ENCODE peak calls at places on chromosome 22, in nine cellular contexts. L, E, H, P, Z, X, V, G and S are unnamed samples.

GRCh38 chr22:42688914-42689275 is 31.8 kb downstream of the A4GALT start:
- DNase-seq in L (no peak), E (no peak), H (no peak), P (peak), Z (no peak), X (no peak), V (no peak), G (no peak), S (no peak)

GRCh38 chr22:23787600-23787896 is 782 bp downstream of the SMARCB1 start:
- DNase-seq in L (no peak), E (no peak), H (no peak), P (no peak), Z (no peak), X (no peak), V (no peak), G (no peak), S (no peak)

GRCh38 chr22:46963672-46964545 is 201.5 kb downstream of the TBC1D22A start:
- DNase-seq in L (no peak), E (no peak), H (peak), P (peak), Z (no peak), X (no peak), V (no peak), G (no peak), S (no peak)

GRCh38 chr22:19404676-19405075 is 26.9 kb downstream of the HIRA start:
- DNase-seq in L (no peak), E (no peak), H (no peak), P (no peak), Z (no peak), X (no peak), V (no peak), G (no peak), S (no peak)

GRCh38 chr22:39729141-39729934 is 158.8 kb downstream of the CACNA1I start:
- DNase-seq in L (no peak), E (no peak), H (no peak), P (no peak), Z (no peak), X (no peak), V (no peak), G (no peak), S (peak)

GRCh38 chr22:24950272-24950902 is 2.1 kb upstream of the KIAA1671 start:
- DNase-seq in L (no peak), E (no peak), H (no peak), P (no peak), Z (no peak), X (no peak), V (no peak), G (no peak), S (no peak)

GRCh38 chr22:47515384-47516125 is 753.1 kb downstream of the TBC1D22A start:
- DNase-seq in L (no peak), E (no peak), H (no peak), P (no peak), Z (no peak), X (no peak), V (no peak), G (no peak), S (no peak)

GRCh38 chr22:22219140-22219996 is 25.2 kb upstream of the VPREB1 start:
- DNase-seq in L (no peak), E (no peak), H (no peak), P (no peak), Z (no peak), X (no peak), V (no peak), G (no peak), S (no peak)

GRCh38 chr22:23704062-23704461 is 13.2 kb downstream of the RGL4 start:
- DNase-seq in L (no peak), E (no peak), H (no peak), P (no peak), Z (no peak), X (no peak), V (no peak), G (no peak), S (no peak)

GRCh38 chr22:49517211-49517610 is 310.5 kb downstream of the BRD1 start:
- DNase-seq in L (no peak), E (no peak), H (no peak), P (no peak), Z (no peak), X (no peak), V (no peak), G (no peak), S (no peak)

GRCh38 chr22:21650823-21651520 is 8.9 kb downstream of the SDF2L1 start:
- DNase-seq in L (no peak), E (no peak), H (no peak), P (no peak), Z (no peak), X (no peak), V (no peak), G (no peak), S (no peak)

GRCh38 chr22:21446827-21447690 is 20.1 kb upstream of the TMEM191C start:
- DNase-seq in L (peak), E (no peak), H (peak), P (no peak), Z (no peak), X (no peak), V (no peak), G (no peak), S (no peak)

GRCh38 chr22:23179381-23180294 is 671 bp upstream of the BCR start:
- DNase-seq in L (peak), E (no peak), H (peak), P (peak), Z (no peak), X (peak), V (peak), G (no peak), S (no peak)

GRCh38 chr22:37197451-37198289 is 9.6 kb upstream of the C1QTNF6 start:
- DNase-seq in L (peak), E (no peak), H (peak), P (peak), Z (peak), X (no peak), V (peak), G (no peak), S (no peak)

GRCh38 chr22:20400606-20401375 is 6.8 kb downstream of the ZNF74 start:
- DNase-seq in L (no peak), E (no peak), H (no peak), P (no peak), Z (no peak), X (no peak), V (no peak), G (no peak), S (no peak)

GRCh38 chr22:31857247-31857646 is 87.1 kb upstream of the YWHAH start:
- DNase-seq in L (no peak), E (no peak), H (no peak), P (no peak), Z (no peak), X (no peak), V (no peak), G (no peak), S (no peak)

GRCh38 chr22:25110846-25111578 is 88.6 kb upstream of the CRYBB3 start:
- DNase-seq in L (peak), E (peak), H (peak), P (peak), Z (peak), X (peak), V (peak), G (peak), S (peak)

GRCh38 chr22:20380486-20380885 is 13.5 kb upstream of the ZNF74 start:
- DNase-seq in L (no peak), E (no peak), H (no peak), P (no peak), Z (no peak), X (no peak), V (no peak), G (no peak), S (no peak)

GRCh38 chr22:31764785-31765184 is 11.0 kb downstream of the DEPDC5 start:
- DNase-seq in L (no peak), E (no peak), H (no peak), P (no peak), Z (no peak), X (no peak), V (no peak), G (no peak), S (no peak)

GRCh38 chr22:43821606-43822425 is 9.7 kb upstream of the EFCAB6 start:
- DNase-seq in L (no peak), E (no peak), H (no peak), P (no peak), Z (no peak), X (no peak), V (no peak), G (no peak), S (no peak)

GRCh38 chr22:20807315-20807752 is 33.4 kb downstream of the SERPIND1 start:
- DNase-seq in L (no peak), E (no peak), H (no peak), P (no peak), Z (no peak), X (no peak), V (no peak), G (peak), S (no peak)

GRCh38 chr22:33380789-33381530 is 322.8 kb upstream of the SYN3 start:
- DNase-seq in L (no peak), E (no peak), H (no peak), P (no peak), Z (no peak), X (no peak), V (no peak), G (peak), S (no peak)

GRCh38 chr22:49323751-49324415 is 503.8 kb downstream of the BRD1 start:
- DNase-seq in L (no peak), E (peak), H (no peak), P (peak), Z (no peak), X (peak), V (no peak), G (no peak), S (no peak)

GRCh38 chr22:19878461-19879247 is 24.0 kb upstream of the GNB1L start:
- DNase-seq in L (no peak), E (no peak), H (peak), P (peak), Z (no peak), X (peak), V (no peak), G (no peak), S (no peak)

GRCh38 chr22:43085658-43086606 is 3.3 kb downstream of the TTLL1 start:
- DNase-seq in L (no peak), E (no peak), H (no peak), P (no peak), Z (no peak), X (no peak), V (no peak), G (no peak), S (no peak)

GRCh38 chr22:24986816-24987215 is 34.3 kb downstream of the KIAA1671 start:
- DNase-seq in L (no peak), E (no peak), H (no peak), P (no peak), Z (no peak), X (no peak), V (no peak), G (no peak), S (no peak)

GRCh38 chr22:31897842-31898241 is 46.5 kb upstream of the YWHAH start:
- DNase-seq in L (no peak), E (no peak), H (no peak), P (no peak), Z (no peak), X (no peak), V (no peak), G (no peak), S (no peak)

GRCh38 chr22:21837184-21837979 is 30.1 kb downstream of the MAPK1 start:
- DNase-seq in L (no peak), E (no peak), H (no peak), P (no peak), Z (no peak), X (no peak), V (no peak), G (peak), S (no peak)

GRCh38 chr22:36461665-36462474 is 19.6 kb downstream of the TXN2 start:
- DNase-seq in L (peak), E (no peak), H (peak), P (peak), Z (peak), X (peak), V (no peak), G (no peak), S (no peak)

GRCh38 chr22:20799449-20799848 is 25.5 kb downstream of the SERPIND1 start:
- DNase-seq in L (no peak), E (no peak), H (no peak), P (no peak), Z (no peak), X (no peak), V (no peak), G (no peak), S (no peak)

GRCh38 chr22:49229483-49230193 is 598.0 kb downstream of the BRD1 start:
- DNase-seq in L (no peak), E (no peak), H (no peak), P (no peak), Z (no peak), X (peak), V (no peak), G (no peak), S (no peak)

GRCh38 chr22:50577987-50578775 is at the start of gene CPT1B:
- DNase-seq in L (no peak), E (no peak), H (no peak), P (peak), Z (no peak), X (no peak), V (no peak), G (no peak), S (no peak)

GRCh38 chr22:35459423-35459894 is 59.5 kb downstream of the MCM5 start:
- DNase-seq in L (no peak), E (no peak), H (no peak), P (peak), Z (no peak), X (no peak), V (no peak), G (no peak), S (no peak)
- TF ChIP-seq CTCF in L (no peak), E (no peak), H (no peak), P (no peak), Z (no peak), X (no peak), V (no peak), G (no peak), S (no peak)

GRCh38 chr22:27809226-27809625 is 7.7 kb upstream of the MN1 start:
- DNase-seq in L (no peak), E (no peak), H (no peak), P (no peak), Z (no peak), X (no peak), V (no peak), G (no peak), S (no peak)
- TF ChIP-seq CTCF in L (no peak), E (no peak), H (no peak), P (no peak), Z (no peak), X (no peak), V (no peak), G (no peak), S (no peak)

GRCh38 chr22:26435327-26436093 is 6.5 kb downstream of the ASPHD2 start:
- DNase-seq in L (no peak), E (no peak), H (no peak), P (no peak), Z (no peak), X (no peak), V (no peak), G (no peak), S (no peak)

GRCh38 chr22:26436903-26437515 is 7.9 kb downstream of the ASPHD2 start:
- DNase-seq in L (no peak), E (no peak), H (no peak), P (no peak), Z (no peak), X (no peak), V (no peak), G (no peak), S (no peak)

GRCh38 chr22:26433805-26434204 is 4.7 kb downstream of the ASPHD2 start:
- DNase-seq in L (no peak), E (no peak), H (no peak), P (no peak), Z (no peak), X (no peak), V (no peak), G (no peak), S (no peak)

GRCh38 chr22:26439559-26439958 is 10.5 kb downstream of the ASPHD2 start:
- DNase-seq in L (no peak), E (no peak), H (no peak), P (no peak), Z (no peak), X (no peak), V (no peak), G (no peak), S (no peak)

GRCh38 chr22:26438006-26438405 is 8.9 kb downstream of the ASPHD2 start:
- DNase-seq in L (no peak), E (no peak), H (no peak), P (no peak), Z (no peak), X (no peak), V (no peak), G (no peak), S (no peak)
- TF ChIP-seq CTCF in L (no peak), E (no peak), H (no peak), P (no peak), Z (no peak), X (no peak), V (no peak), G (no peak), S (no peak)

GRCh38 chr22:41650821-41651220 is 29.7 kb downstream of the XRCC6 start:
- DNase-seq in L (peak), E (no peak), H (no peak), P (no peak), Z (no peak), X (no peak), V (no peak), G (no peak), S (no peak)

GRCh38 chr22:41656515-41656914 is 32.2 kb downstream of the SNU13 start:
- DNase-seq in L (no peak), E (no peak), H (no peak), P (no peak), Z (no peak), X (no peak), V (no peak), G (no peak), S (no peak)

GRCh38 chr22:41657709-41658108 is 31.0 kb downstream of the SNU13 start:
- DNase-seq in L (no peak), E (no peak), H (no peak), P (no peak), Z (no peak), X (no peak), V (no peak), G (no peak), S (no peak)

GRCh38 chr22:41650229-41650628 is 29.1 kb downstream of the XRCC6 start:
- DNase-seq in L (no peak), E (no peak), H (no peak), P (no peak), Z (no peak), X (no peak), V (no peak), G (no peak), S (no peak)

DNA sequence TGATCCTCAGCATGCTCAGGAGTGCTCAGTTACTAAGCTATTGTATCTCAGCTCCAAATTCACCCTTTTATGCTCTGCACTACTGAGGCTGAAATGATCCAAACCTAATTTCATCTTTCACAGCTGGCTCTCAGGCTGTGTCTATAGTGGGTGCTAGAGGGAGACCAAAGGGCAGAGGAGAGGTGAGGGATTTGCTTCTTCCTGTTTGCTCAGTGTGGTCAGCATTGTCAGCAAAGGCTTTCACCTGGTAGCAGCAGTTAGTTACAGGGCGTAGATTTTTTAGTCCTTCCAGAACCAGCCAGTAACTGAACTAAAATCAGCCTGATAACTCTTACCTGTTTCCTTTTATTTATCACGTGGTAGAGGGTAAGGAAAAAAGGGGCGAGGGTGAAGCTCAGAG is 33.2 kb downstream of the XRCC6 start:
- DNase-seq in L (no peak), E (no peak), H (no peak), P (no peak), Z (no peak), X (no peak), V (no peak), G (no peak), S (no peak)
- TF ChIP-seq CTCF in L (no peak), E (no peak), H (no peak), P (no peak), Z (no peak), X (no peak), V (no peak), G (no peak), S (no peak)

DNA sequence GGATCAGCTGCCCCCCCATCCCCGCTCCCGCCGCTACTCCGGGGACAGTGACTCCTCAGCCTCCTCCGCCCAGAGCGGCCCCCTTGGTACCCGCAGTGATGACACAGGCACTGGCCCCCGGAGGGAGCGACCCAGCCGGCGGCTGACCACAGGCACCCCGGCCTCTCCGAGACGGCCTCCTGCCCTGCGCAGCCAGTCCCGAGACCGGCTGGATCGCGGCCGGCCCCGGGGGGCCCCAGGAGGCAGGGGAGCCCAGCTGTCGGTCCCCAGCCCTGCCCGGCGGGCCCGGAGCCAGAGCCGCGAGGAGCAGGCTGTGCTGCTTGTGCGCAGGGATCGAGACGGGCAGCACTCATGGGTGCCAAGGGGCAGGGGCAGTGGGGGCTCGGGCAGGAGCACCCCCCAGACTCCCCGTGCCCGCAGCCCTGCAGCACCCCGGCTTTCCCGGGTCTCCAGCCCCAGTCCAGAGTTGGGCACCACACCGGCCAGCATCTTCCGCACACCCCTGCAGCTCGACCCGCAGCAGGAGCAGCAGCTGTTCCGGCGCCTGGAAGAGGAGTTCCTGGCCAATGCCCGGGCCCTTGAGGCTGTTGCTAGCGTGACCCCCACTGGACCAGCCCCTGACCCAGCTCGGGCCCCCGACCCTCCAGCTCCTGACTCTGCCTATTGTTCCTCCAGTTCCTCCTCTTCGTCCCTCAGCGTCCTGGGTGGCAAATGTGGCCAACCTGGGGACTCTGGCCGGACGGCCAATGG is 3.9 kb downstream of the RASL10A start:
- DNase-seq in L (no peak), E (no peak), H (no peak), P (peak), Z (no peak), X (peak), V (no peak), G (no peak), S (no peak)
- TF ChIP-seq CTCF in L (no peak), E (no peak), H (no peak), P (no peak), Z (no peak), X (no peak), V (no peak), G (no peak), S (no peak)

GRCh38 chr22:45413368-45414211 is at the start of the genes RIBC2 and SMC1B:
- DNase-seq in L (peak), E (peak), H (peak), P (peak), Z (peak), X (peak), V (peak), G (no peak), S (peak)
- TF ChIP-seq CTCF in L (no peak), E (no peak), H (no peak), P (no peak), Z (no peak), X (no peak), V (no peak), G (peak), S (no peak)

GRCh38 chr22:30435674-30436126 is 10.1 kb downstream of the MTFP1 start:
- DNase-seq in L (no peak), E (peak), H (no peak), P (peak), Z (no peak), X (peak), V (no peak), G (no peak), S (peak)
- TF ChIP-seq CTCF in L (no peak), E (no peak), H (no peak), P (no peak), Z (no peak), X (peak), V (no peak), G (no peak), S (peak)

DNA sequence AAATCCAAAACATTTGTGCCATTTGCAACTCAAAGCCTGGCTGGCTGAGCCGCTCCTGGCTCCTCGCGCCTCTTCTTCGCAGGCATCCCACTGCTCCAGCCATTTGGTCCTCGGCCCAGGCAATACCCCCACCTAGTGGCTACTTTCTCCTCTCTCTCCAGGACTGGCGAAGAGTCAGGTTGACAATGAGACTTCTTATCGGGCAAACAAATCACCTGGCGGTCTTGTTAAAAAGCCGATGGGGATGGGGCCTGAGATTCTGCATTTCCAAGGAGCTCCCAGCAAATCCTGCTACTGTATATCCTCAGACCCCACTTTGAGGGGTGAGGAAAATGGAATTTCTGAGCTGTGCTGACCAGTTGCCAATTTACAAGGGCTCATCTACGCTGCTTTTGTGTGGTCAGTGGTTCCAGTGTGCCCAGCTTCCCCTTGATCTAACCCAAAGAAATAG is 89.0 kb downstream of the ISX start:
- DNase-seq in L (peak), E (peak), H (peak), P (no peak), Z (peak), X (no peak), V (peak), G (peak), S (no peak)
- TF ChIP-seq CTCF in L (peak), E (no peak), H (peak), P (peak), Z (peak), X (peak), V (peak), G (peak), S (peak)